ENCODE peak calls at places on chromosomes 12 and 14, in four cellular contexts. F is upper lobe of right lung, W is A549, P is AG04450. Q is an unnamed sample.
A peak's percentile ranks its signal among the peaks of the same experiment; 100 is the strongest.

GRCh38 chr12:102479099-102479887 is 1.1 kb downstream of the IGF1 start:
- DNase-seq in F (no peak), W (no peak), P (no peak), Q (no peak)

GRCh38 chr12:27143676-27144075 is 61.3 kb upstream of the C12orf71 start:
- DNase-seq in P (no peak), W (no peak), F (no peak), Q (no peak)

GRCh38 chr12:94710933-94711332 is 60.6 kb upstream of the TMCC3 start:
- DNase-seq in F (no peak), W (peak; percentile 61), P (no peak), Q (no peak)

GRCh38 chr12:113196996-113197395 is 11.5 kb downstream of the RITA1 start:
- DNase-seq in F (no peak), P (no peak), W (peak; percentile 84), Q (peak; percentile 78)

GRCh38 chr12:78062781-78063180 is 232.1 kb downstream of the NAV3 start:
- DNase-seq in W (peak; percentile 10), P (peak; percentile 48), F (no peak), Q (peak; percentile 20)

GRCh38 chr14:81331229-81332026 is 68.7 kb downstream of the STON2 start:
- DNase-seq in F (no peak), W (no peak), P (no peak), Q (no peak)

GRCh38 chr14:95889236-95889979 is 12.8 kb downstream of the TUNAR start:
- DNase-seq in F (no peak), W (no peak), P (no peak), Q (no peak)

GRCh38 chr14:94601961-94602391 is 10.2 kb upstream of the SERPINA3 start:
- DNase-seq in P (peak; percentile 78), W (peak; percentile 75), F (no peak), Q (no peak)

GRCh38 chr12:30046376-30046775 is 262.6 kb upstream of the TMTC1 start:
- DNase-seq in F (no peak), W (no peak), P (no peak), Q (no peak)

GRCh38 chr12:116324684-116325664 is 47.5 kb upstream of the MED13L start:
- DNase-seq in W (no peak), F (no peak), P (no peak), Q (no peak)

GRCh38 chr12:52053570-52054209 is 2.4 kb downstream of the NR4A1 start:
- DNase-seq in F (no peak), P (no peak), W (peak; percentile 65), Q (no peak)

GRCh38 chr14:21311614-21312013 is 31.7 kb downstream of the RPGRIP1 start:
- DNase-seq in F (no peak), W (no peak), P (no peak), Q (no peak)

GRCh38 chr12:109811624-109811995 is 21.6 kb downstream of the TRPV4 start:
- DNase-seq in W (peak; percentile 67), F (no peak), P (no peak), Q (no peak)

GRCh38 chr12:113040722-113041168 is 15.8 kb upstream of the DTX1 start:
- DNase-seq in F (peak; percentile 87), P (no peak), W (peak; percentile 82), Q (no peak)

GRCh38 chr12:18998343-18999270 is 130.9 kb upstream of the PLEKHA5 start:
- DNase-seq in W (peak; percentile 11), P (peak; percentile 71), F (no peak), Q (no peak)

GRCh38 chr12:24012528-24012927 is 63.1 kb upstream of the SOX5 start:
- DNase-seq in W (no peak), F (no peak), P (no peak), Q (no peak)

GRCh38 chr14:38944691-38945090 is 158.3 kb downstream of the SEC23A start:
- DNase-seq in F (no peak), W (no peak), P (no peak), Q (no peak)

GRCh38 chr12:98403936-98404335 is 111.5 kb upstream of the TMPO start:
- DNase-seq in W (no peak), P (no peak), F (no peak), Q (no peak)

GRCh38 chr14:103762011-103762410 is 46.4 kb downstream of the ZFYVE21 start:
- DNase-seq in W (no peak), P (no peak), F (no peak), Q (no peak)

GRCh38 chr14:100780246-100780645 is 45.7 kb upstream of the MEG3 start:
- DNase-seq in W (no peak), F (no peak), P (no peak), Q (no peak)

GRCh38 chr12:120677765-120678473 is 9.0 kb upstream of the MLEC start:
- DNase-seq in W (peak; percentile 58), P (no peak), F (no peak), Q (no peak)

GRCh38 chr14:67622675-67623074 is 3.0 kb downstream of the ARG2 start:
- DNase-seq in P (no peak), F (no peak), W (peak; percentile 36), Q (peak; percentile 13)

GRCh38 chr12:12358528-12358927 is 1.6 kb downstream of the BORCS5 start:
- DNase-seq in W (no peak), P (no peak), F (no peak), Q (no peak)

DNA sequence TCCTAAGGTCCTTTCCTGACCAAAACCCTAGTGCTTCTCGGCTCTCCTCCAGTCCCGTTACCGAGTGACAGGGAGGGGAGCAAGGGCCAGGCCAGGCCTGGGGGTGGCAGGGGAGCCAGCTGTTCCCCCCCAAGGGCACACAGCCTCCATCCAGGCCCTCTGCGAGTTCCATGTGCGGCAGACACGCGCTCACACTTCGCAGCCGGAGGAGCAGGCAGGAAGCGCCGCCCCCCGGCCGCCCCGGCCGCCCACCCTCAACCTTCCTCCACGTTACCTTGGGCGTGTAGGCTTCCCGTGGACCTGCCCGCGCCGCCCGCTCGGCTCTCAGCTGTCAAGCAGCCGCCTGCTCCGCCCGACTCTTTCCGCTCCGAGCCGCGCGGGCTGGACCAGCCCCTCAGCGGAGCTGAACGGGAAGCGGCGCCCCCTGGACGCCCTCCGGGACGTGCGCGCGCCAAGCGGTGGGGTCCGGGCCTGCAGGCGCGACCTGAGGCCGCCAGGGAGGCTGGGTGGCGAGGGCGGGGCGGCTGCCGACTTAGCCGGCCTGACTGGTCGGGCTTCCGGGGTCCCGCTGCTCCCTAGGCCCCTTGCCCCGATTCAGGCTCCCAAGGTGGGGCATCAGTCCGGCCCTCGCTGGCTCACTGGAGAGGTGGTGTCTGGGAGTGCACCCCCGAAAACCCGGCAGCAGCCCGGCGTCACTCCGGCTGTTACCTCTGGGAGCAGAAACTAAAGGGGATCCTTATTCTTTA is at the start of gene CRACR2A:
- DNase-seq in F (peak; percentile 85), P (peak; percentile 6), W (peak; percentile 68), Q (peak; percentile 51)
- H3K27ac ChIP-seq in F (peak within 1 kb of the TSS; percentile 82), P (no peak within 1 kb of the TSS), W (peak within 1 kb of the TSS; percentile 88), Q (peak within 1 kb of the TSS; percentile 72)

GRCh38 chr14:68970096-68970612 is 8.9 kb downstream of the ACTN1 start:
- DNase-seq in W (no peak), P (no peak), F (no peak), Q (no peak)
- H3K27ac ChIP-seq in W (peak overlapping the region; percentile 49), P (peak overlapping the region; percentile 68), F (no peak overlapping the region), Q (peak overlapping the region; percentile 36)

DNA sequence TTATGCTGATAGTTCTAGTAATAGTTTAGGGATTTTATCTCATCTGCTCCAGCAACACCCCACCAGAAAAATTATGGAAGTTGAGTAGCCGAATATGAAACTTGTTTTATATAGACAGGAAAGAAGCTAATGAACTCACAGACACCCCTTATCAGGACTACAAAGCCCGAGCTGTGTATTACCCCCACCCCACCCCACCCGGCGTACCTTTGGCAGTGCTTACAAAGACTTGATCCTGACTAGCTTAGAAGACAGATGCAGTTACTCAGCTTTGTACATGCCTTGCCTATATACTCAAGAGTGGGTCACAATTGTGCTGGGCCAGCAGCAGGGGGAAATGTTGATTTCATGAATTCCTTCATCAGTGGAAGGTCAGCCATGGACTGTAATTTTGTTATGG is 22.4 kb downstream of the PROX2 start:
- DNase-seq in P (no peak), F (no peak), W (no peak), Q (no peak)
- H3K27ac ChIP-seq in P (peak overlapping the region; percentile 84), F (peak overlapping the region; percentile 40), W (no peak overlapping the region), Q (peak overlapping the region; percentile 43)

GRCh38 chr12:79945455-79945854 is 10.6 kb upstream of the PPP1R12A start:
- DNase-seq in F (no peak), P (no peak), W (no peak), Q (no peak)
- H3K27ac ChIP-seq in F (no peak overlapping the region), P (no peak overlapping the region), W (no peak overlapping the region), Q (no peak overlapping the region)

GRCh38 chr12:6253278-6253677 is 53.1 kb downstream of the CD9 start:
- DNase-seq in P (no peak), F (no peak), W (no peak), Q (no peak)

GRCh38 chr12:6250343-6250742 is 50.1 kb downstream of the CD9 start:
- DNase-seq in W (no peak), F (peak; percentile 37), P (no peak), Q (no peak)

GRCh38 chr12:6254491-6254890 is 54.3 kb downstream of the CD9 start:
- DNase-seq in W (no peak), P (no peak), F (no peak), Q (no peak)

DNA sequence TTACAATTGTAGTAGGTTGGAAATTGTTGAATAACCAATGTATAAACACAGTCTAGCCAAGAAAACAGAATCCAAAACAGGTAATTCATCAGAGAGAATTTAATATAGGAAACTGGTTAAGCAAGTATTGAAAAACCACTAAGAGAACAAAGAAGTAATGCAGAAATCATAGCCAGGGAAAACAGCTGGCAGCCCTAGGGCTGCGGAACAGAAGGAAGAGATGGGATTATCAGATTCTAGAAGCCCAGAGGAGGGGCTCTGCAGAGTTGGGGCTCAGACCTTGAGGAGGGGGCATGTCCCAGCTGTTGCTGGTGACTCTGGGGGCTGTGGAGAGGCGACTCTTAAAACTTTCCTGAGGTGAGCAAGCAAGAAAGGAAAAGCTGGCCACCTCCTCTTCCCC is 49.4 kb downstream of the CD9 start:
- DNase-seq in W (no peak), P (no peak), F (peak; percentile 8), Q (no peak)
- H3K27ac ChIP-seq in W (no peak overlapping the region), P (no peak overlapping the region), F (no peak overlapping the region), Q (no peak overlapping the region)

Q was measured in body of pancreas.